ENCODE peak calls at places on chromosomes 13 and 19, in nine cellular contexts. T, X, F, W, R, A, E, Y and Q are unnamed samples.

GRCh38 chr13:46062190-46062589 is 9.6 kb upstream of the ZC3H13 start:
- DNase-seq in T (no peak), X (no peak), F (no peak), W (peak), R (no peak), A (peak), E (no peak), Y (no peak), Q (no peak)

GRCh38 chr19:51122112-51122981 is 2.4 kb upstream of the SIGLEC9 start:
- DNase-seq in T (no peak), X (no peak), F (no peak), W (peak), R (no peak), A (no peak), E (no peak), Y (no peak), Q (no peak)

GRCh38 chr13:37141011-37141410 is 35.5 kb upstream of the CSNK1A1L start:
- DNase-seq in T (no peak), X (no peak), F (no peak), W (no peak), R (no peak), A (peak), E (no peak), Y (no peak), Q (no peak)

GRCh38 chr13:100796463-100796862 is 121.9 kb upstream of the TMTC4 start:
- DNase-seq in T (no peak), X (no peak), F (no peak), W (no peak), R (no peak), A (no peak), E (no peak), Y (no peak), Q (no peak)

GRCh38 chr13:26760835-26761582 is 423 bp upstream of the GPR12 start:
- DNase-seq in T (no peak), X (peak), F (no peak), W (no peak), R (no peak), A (peak), E (no peak), Y (no peak), Q (no peak)

GRCh38 chr13:45292176-45292575 is 48.8 kb downstream of the TPT1 start:
- DNase-seq in T (no peak), X (no peak), F (no peak), W (no peak), R (no peak), A (peak), E (no peak), Y (no peak), Q (no peak)

GRCh38 chr19:32498641-32499200 is 82.3 kb upstream of the PDCD5 start:
- DNase-seq in T (no peak), X (no peak), F (no peak), W (no peak), R (no peak), A (peak), E (no peak), Y (no peak), Q (peak)

GRCh38 chr19:11088508-11089253 is 582 bp upstream of the LDLR start:
- DNase-seq in T (no peak), X (no peak), F (no peak), W (peak), R (no peak), A (no peak), E (no peak), Y (no peak), Q (no peak)

GRCh38 chr19:49056101-49056901 is 1.2 kb downstream of the CGB7 start:
- DNase-seq in T (peak), X (peak), F (peak), W (peak), R (peak), A (peak), E (peak), Y (peak), Q (peak)

GRCh38 chr19:32150605-32151004 is 194.8 kb upstream of the ZNF507 start:
- DNase-seq in T (no peak), X (no peak), F (no peak), W (no peak), R (no peak), A (no peak), E (no peak), Y (no peak), Q (no peak)

GRCh38 chr13:29428310-29428991 is 167.0 kb downstream of the SLC7A1 start:
- DNase-seq in T (peak), X (peak), F (no peak), W (peak), R (peak), A (peak), E (no peak), Y (peak), Q (no peak)

GRCh38 chr13:19818223-19818842 is 35.6 kb upstream of the PSPC1 start:
- DNase-seq in T (peak), X (peak), F (peak), W (peak), R (peak), A (no peak), E (peak), Y (peak), Q (peak)

GRCh38 chr19:16062789-16063188 is 13.5 kb upstream of the TPM4 start:
- DNase-seq in T (no peak), X (peak), F (peak), W (peak), R (no peak), A (no peak), E (peak), Y (peak), Q (peak)

GRCh38 chr13:39612023-39612637 is 9.1 kb upstream of the LHFPL6 start:
- DNase-seq in T (no peak), X (peak), F (peak), W (peak), R (no peak), A (peak), E (peak), Y (peak), Q (peak)

GRCh38 chr19:6236310-6237291 is 43.2 kb downstream of the MLLT1 start:
- DNase-seq in T (peak), X (no peak), F (peak), W (no peak), R (peak), A (no peak), E (peak), Y (no peak), Q (no peak)

GRCh38 chr19:19488041-19488874 is 27.1 kb downstream of the TSSK6 start:
- DNase-seq in T (no peak), X (no peak), F (peak), W (no peak), R (peak), A (peak), E (peak), Y (no peak), Q (no peak)

GRCh38 chr13:109654341-109655205 is 131.8 kb downstream of the IRS2 start:
- DNase-seq in T (no peak), X (no peak), F (no peak), W (peak), R (peak), A (no peak), E (no peak), Y (no peak), Q (no peak)

GRCh38 chr13:113742000-113742441 is 17.0 kb upstream of the TMEM255B start:
- DNase-seq in T (no peak), X (peak), F (peak), W (peak), R (no peak), A (peak), E (no peak), Y (no peak), Q (peak)

GRCh38 chr19:43562698-43563241 is 12.6 kb downstream of the XRCC1 start:
- DNase-seq in T (peak), X (no peak), F (peak), W (peak), R (peak), A (peak), E (peak), Y (no peak), Q (peak)

GRCh38 chr19:18733196-18733647 is 49.7 kb downstream of the CRTC1 start:
- DNase-seq in T (peak), X (peak), F (peak), W (peak), R (peak), A (peak), E (no peak), Y (no peak), Q (no peak)

GRCh38 chr19:39858541-39858940 is 12.4 kb upstream of the FBL start:
- DNase-seq in T (peak), X (no peak), F (peak), W (no peak), R (no peak), A (peak), E (peak), Y (no peak), Q (peak)

GRCh38 chr13:103859952-103860351 is 793.7 kb upstream of the SLC10A2 start:
- DNase-seq in T (no peak), X (no peak), F (no peak), W (no peak), R (no peak), A (no peak), E (no peak), Y (no peak), Q (no peak)

GRCh38 chr19:16737909-16738308 is 18.3 kb downstream of the NWD1 start:
- DNase-seq in T (no peak), X (no peak), F (no peak), W (peak), R (no peak), A (no peak), E (no peak), Y (no peak), Q (no peak)

GRCh38 chr19:17450264-17451075 is 2.0 kb upstream of the TMEM221 start:
- DNase-seq in T (no peak), X (no peak), F (no peak), W (no peak), R (no peak), A (no peak), E (no peak), Y (no peak), Q (peak)

GRCh38 chr13:51645154-51645650 is 60.9 kb downstream of the WDFY2 start:
- DNase-seq in T (no peak), X (no peak), F (no peak), W (peak), R (no peak), A (peak), E (no peak), Y (no peak), Q (peak)

GRCh38 chr19:46221981-46222610 is 7.4 kb upstream of the IGFL1 start:
- DNase-seq in T (peak), X (no peak), F (no peak), W (peak), R (peak), A (peak), E (peak), Y (no peak), Q (no peak)

GRCh38 chr13:114142640-114143490 is 10.4 kb upstream of the RASA3 start:
- DNase-seq in T (no peak), X (no peak), F (peak), W (no peak), R (peak), A (no peak), E (no peak), Y (no peak), Q (peak)

GRCh38 chr13:101149735-101150380 is 266.4 kb downstream of the NALCN start:
- DNase-seq in T (no peak), X (peak), F (no peak), W (peak), R (no peak), A (peak), E (no peak), Y (no peak), Q (peak)

GRCh38 chr13:60591348-60591747 is 194.3 kb downstream of the TDRD3 start:
- DNase-seq in T (no peak), X (no peak), F (no peak), W (peak), R (no peak), A (peak), E (no peak), Y (no peak), Q (no peak)

GRCh38 chr13:110965038-110965754 is 50.3 kb upstream of the ANKRD10 start:
- DNase-seq in T (no peak), X (no peak), F (no peak), W (peak), R (no peak), A (peak), E (no peak), Y (no peak), Q (peak)

GRCh38 chr13:84609716-84610115 is 727.4 kb upstream of the SLITRK1 start:
- DNase-seq in T (no peak), X (no peak), F (no peak), W (peak), R (no peak), A (peak), E (no peak), Y (no peak), Q (no peak)

GRCh38 chr19:15072930-15073647 is 8.9 kb upstream of the OR1I1 start:
- DNase-seq in T (no peak), X (no peak), F (no peak), W (no peak), R (no peak), A (no peak), E (no peak), Y (no peak), Q (peak)

GRCh38 chr19:55101261-55101660 is 16.2 kb downstream of the PPP1R12C start:
- DNase-seq in T (no peak), X (no peak), F (no peak), W (no peak), R (peak), A (no peak), E (no peak), Y (no peak), Q (no peak)

GRCh38 chr13:96229356-96229755 is 139.4 kb downstream of the HS6ST3 start:
- DNase-seq in T (no peak), X (no peak), F (no peak), W (peak), R (no peak), A (no peak), E (peak), Y (no peak), Q (no peak)

GRCh38 chr13:40087021-40088002 is 431.9 kb downstream of the COG6 start:
- DNase-seq in T (no peak), X (no peak), F (no peak), W (no peak), R (no peak), A (no peak), E (no peak), Y (no peak), Q (no peak)

GRCh38 chr19:11421607-11422098 is 2.5 kb upstream of the RGL3 start:
- DNase-seq in T (peak), X (peak), F (peak), W (no peak), R (peak), A (no peak), E (peak), Y (peak), Q (peak)

GRCh38 chr13:24097064-24097463 is 63.5 kb upstream of the SPATA13 start:
- DNase-seq in T (no peak), X (no peak), F (no peak), W (peak), R (no peak), A (peak), E (peak), Y (no peak), Q (peak)

GRCh38 chr19:53982056-53982455 is 9.4 kb upstream of the CACNG6 start:
- DNase-seq in T (no peak), X (no peak), F (no peak), W (no peak), R (no peak), A (peak), E (no peak), Y (no peak), Q (no peak)

GRCh38 chr13:110261166-110262081 is 45.5 kb downstream of the COL4A1 start:
- DNase-seq in T (no peak), X (no peak), F (no peak), W (no peak), R (no peak), A (no peak), E (no peak), Y (no peak), Q (no peak)

GRCh38 chr19:37332839-37333238 is 38.1 kb upstream of the ZNF527 start:
- DNase-seq in T (no peak), X (no peak), F (no peak), W (no peak), R (no peak), A (no peak), E (no peak), Y (no peak), Q (no peak)
- TF ChIP-seq CTCF in T (no peak), X (no peak), F (no peak), W (no peak), R (no peak), A (no peak), E (no peak), Y (no peak), Q (no peak)

GRCh38 chr13:72384186-72384823 is 343.1 kb downstream of the MZT1 start:
- DNase-seq in T (no peak), X (no peak), F (no peak), W (peak), R (no peak), A (no peak), E (no peak), Y (no peak), Q (no peak)
- TF ChIP-seq CTCF in T (no peak), X (no peak), F (no peak), W (peak), R (no peak), A (no peak), E (no peak), Y (no peak), Q (no peak)

DNA sequence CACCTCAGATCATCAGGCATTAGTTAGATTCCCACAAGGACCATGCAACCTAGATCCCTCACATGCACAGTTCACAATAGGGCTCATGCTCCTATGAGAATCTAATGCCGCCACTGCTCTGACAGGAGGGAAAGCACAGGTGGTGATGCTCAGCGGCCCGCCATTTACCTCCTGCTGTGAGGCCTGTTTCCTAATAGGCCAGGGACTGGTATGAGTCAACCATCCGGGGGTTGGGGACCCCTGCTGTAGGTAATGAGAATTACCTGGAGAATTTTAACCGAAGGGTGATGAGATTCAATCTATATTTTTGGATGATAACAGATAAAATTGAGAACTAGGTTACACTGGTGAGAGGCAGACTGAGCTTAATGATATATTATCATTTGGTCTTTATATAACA is 101.4 kb downstream of the LACC1 start:
- DNase-seq in T (no peak), X (peak), F (no peak), W (no peak), R (no peak), A (no peak), E (no peak), Y (no peak), Q (no peak)
- TF ChIP-seq CTCF in T (no peak), X (peak), F (no peak), W (no peak), R (no peak), A (no peak), E (no peak), Y (peak), Q (no peak)

GRCh38 chr13:81636120-81636519 is 1295.2 kb upstream of the SPRY2 start:
- DNase-seq in T (no peak), X (no peak), F (no peak), W (no peak), R (no peak), A (no peak), E (no peak), Y (no peak), Q (no peak)

DNA sequence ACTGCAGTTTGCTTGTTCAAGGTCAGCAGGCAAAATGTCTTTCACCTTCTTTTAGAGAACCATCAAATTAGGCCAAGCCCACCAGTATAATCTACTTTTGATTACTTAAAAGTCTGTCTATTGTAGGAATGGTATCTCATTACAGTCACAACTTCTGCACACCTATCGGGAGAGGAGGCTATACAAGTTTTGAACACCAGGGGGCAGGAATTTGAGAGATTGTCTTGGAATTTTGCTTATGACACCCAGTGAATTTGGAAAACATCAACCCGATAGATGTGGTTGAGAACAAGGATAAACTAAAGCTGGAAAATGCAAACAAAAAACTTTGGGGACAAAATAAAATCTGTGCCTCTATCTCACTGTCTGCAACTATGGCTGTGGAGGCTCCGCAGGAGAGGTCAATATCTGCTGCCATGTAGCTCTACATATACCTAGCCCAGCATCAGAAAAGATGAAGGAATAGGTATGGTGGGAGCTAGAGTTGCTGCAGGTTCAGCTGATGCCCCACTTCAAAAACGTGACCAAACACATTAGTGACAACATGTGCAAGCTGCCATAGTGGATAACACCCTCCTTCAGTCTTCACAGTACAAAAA is 1299.2 kb upstream of the SPRY2 start:
- DNase-seq in T (no peak), X (peak), F (no peak), W (peak), R (no peak), A (no peak), E (no peak), Y (no peak), Q (no peak)
- TF ChIP-seq CTCF in T (no peak), X (peak), F (peak), W (peak), R (no peak), A (no peak), E (no peak), Y (peak), Q (no peak)